ENCODE peak calls at places on chromosomes 16 and 17, in seven cellular contexts. G is fibroblast of the aortic adventitia; C is Peyer's patch; E is IMR-90; O is CD8-positive, alpha-beta T cell; I is bronchial epithelial cell; S is choroid plexus epithelial cell. R is an unnamed sample.

GRCh38 chr16:85652431-85653221 is 36.1 kb downstream of the GINS2 start:
- DNase-seq in G (peak; percentile 28), O (no peak), S (peak; percentile 40), I (peak; percentile 7), E (peak; percentile 38), C (peak; percentile 64), R (no peak)

GRCh38 chr16:13866073-13866472 is 53.9 kb upstream of the ERCC4 start:
- DNase-seq in O (no peak), S (peak; percentile 88), C (peak; percentile 69), E (peak; percentile 73), I (peak; percentile 67), G (peak; percentile 92), R (peak; percentile 78)

GRCh38 chr17:27471321-27472269 is 15.3 kb downstream of the KSR1 start:
- DNase-seq in E (peak; percentile 41), O (peak; percentile 52), C (peak; percentile 67), G (no peak), S (peak; percentile 42), I (peak; percentile 94), R (peak; percentile 96)

GRCh38 chr16:1812732-1813163 is 13.9 kb downstream of the HAGH start:
- DNase-seq in O (peak; percentile 65), S (peak; percentile 84), E (peak; percentile 85), I (peak; percentile 55), C (peak; percentile 80), G (peak; percentile 79), R (peak; percentile 47)

GRCh38 chr17:72136692-72137550 is 16.1 kb downstream of the SOX9 start:
- DNase-seq in G (peak; percentile 35), I (peak; percentile 98), E (peak; percentile 85), O (no peak), C (no peak), S (peak; percentile 62), R (peak; percentile 93)

GRCh38 chr17:50977487-50978159 is 111.5 kb upstream of the TOB1 start:
- DNase-seq in G (no peak), O (no peak), E (no peak), I (no peak), C (no peak), S (no peak), R (no peak)

GRCh38 chr16:74627506-74628220 is 20.7 kb upstream of the GLG1 start:
- DNase-seq in I (no peak), C (no peak), O (no peak), G (no peak), E (peak; percentile 28), S (peak; percentile 47), R (no peak)

GRCh38 chr16:4734730-4735575 is 616 bp downstream of the DNAAF8 start:
- DNase-seq in E (peak; percentile 70), I (peak; percentile 45), C (peak; percentile 97), O (peak; percentile 95), S (peak; percentile 85), G (peak; percentile 75), R (peak; percentile 72)

GRCh38 chr16:89374393-89374948 is 115.9 kb downstream of the ANKRD11 start:
- DNase-seq in G (no peak), O (no peak), C (no peak), S (peak; percentile 77), E (peak; percentile 55), I (no peak), R (no peak)

GRCh38 chr16:89373355-89374110 is 116.8 kb downstream of the ANKRD11 start:
- DNase-seq in C (no peak), E (peak; percentile 55), S (peak; percentile 98), I (no peak), O (no peak), G (peak; percentile 71), R (no peak)

GRCh38 chr16:89375686-89376085 is 114.7 kb downstream of the ANKRD11 start:
- DNase-seq in S (no peak), E (no peak), C (no peak), G (no peak), I (no peak), O (no peak), R (no peak)

GRCh38 chr16:89376812-89377445 is 113.4 kb downstream of the ANKRD11 start:
- DNase-seq in O (no peak), E (no peak), G (no peak), S (no peak), I (no peak), C (no peak), R (no peak)

GRCh38 chr16:89375021-89375420 is 115.3 kb downstream of the ANKRD11 start:
- DNase-seq in G (no peak), E (peak; percentile 87), C (peak; percentile 84), O (no peak), S (peak; percentile 58), I (no peak), R (no peak)
- TF ChIP-seq CTCF in G (no peak), E (no peak), C (no peak), O (no peak), S (no peak), I (no peak), R (no peak)

GRCh38 chr17:412211-413015 is 59.8 kb upstream of the RPH3AL start:
- DNase-seq in S (peak; percentile 77), E (peak; percentile 64), O (peak; percentile 77), G (peak; percentile 81), I (peak; percentile 39), C (peak; percentile 77), R (peak; percentile 66)

GRCh38 chr17:411416-412120 is 59.0 kb upstream of the RPH3AL start:
- DNase-seq in I (no peak), S (no peak), G (no peak), O (no peak), E (no peak), C (no peak), R (no peak)

GRCh38 chr17:409848-410673 is 57.5 kb upstream of the RPH3AL start:
- DNase-seq in S (peak; percentile 99), G (peak; percentile 99), E (peak; percentile 98), C (peak; percentile 100), I (peak; percentile 99), O (peak; percentile 100), R (peak; percentile 99)

GRCh38 chr17:409308-409847 is 56.8 kb upstream of the RPH3AL start:
- DNase-seq in O (no peak), G (no peak), C (no peak), I (no peak), S (no peak), E (no peak), R (no peak)

DNA sequence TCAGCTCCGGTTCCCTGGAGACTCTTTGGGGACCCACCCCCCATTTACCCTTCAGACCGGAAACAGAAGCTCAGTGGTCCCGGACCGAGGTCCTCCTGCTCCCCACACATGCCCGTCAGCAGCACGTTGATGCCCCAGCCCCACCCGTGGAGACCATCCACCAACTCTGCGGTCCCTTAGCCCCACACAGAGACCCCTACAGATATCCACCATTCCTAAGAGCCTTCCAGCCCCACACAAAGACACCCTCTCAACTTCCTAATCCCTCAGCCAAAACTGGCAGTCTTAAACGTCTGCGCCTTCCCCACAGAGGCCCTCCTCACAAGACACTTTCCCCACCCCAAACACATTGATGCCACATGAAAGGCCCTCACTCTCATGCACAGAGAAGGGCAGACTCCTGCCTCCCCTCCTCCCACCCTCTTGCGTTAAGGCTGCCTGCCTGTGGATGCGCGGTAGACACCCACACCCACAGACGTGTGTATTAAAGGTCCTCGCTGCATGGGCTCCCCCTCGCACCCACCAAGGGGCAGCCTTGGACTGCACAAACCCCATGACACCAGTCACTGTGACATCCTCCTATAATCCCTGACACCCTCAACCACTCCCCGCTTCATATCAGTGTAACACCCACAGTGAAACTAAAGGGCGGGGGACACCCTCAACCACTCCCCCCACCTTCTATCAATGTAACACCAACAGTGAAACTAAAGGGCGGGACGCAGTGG is 58.2 kb upstream of the RPH3AL start:
- DNase-seq in O (peak; percentile 70), G (peak; percentile 28), I (no peak), S (peak; percentile 19), E (peak; percentile 12), C (no peak), R (no peak)
- TF ChIP-seq CTCF in O (peak; percentile 57), G (no peak), I (no peak), S (no peak), E (peak; percentile 36), C (no peak), R (no peak)

DNA sequence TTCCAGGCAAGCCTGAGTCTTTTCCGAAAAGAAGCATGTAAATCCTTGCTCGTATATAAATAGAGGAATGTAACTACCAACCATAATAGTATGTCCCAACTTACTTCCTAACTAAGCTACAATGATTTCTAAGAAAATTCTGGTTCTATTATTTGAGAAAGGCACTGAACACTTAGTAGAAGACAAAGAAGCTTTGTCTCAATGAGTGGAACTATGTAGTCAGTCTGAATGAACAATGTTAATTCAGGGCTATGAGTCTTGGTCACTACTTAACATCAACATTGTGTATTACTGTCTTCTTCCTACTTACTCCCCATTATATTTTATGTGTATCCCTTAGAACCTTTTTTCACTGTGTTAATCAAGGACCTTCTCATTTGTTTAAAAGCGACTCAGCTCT is 206.0 kb downstream of the CYB561 start:
- DNase-seq in E (no peak), I (no peak), S (no peak), C (no peak), O (no peak), G (no peak), R (no peak)
- TF ChIP-seq CTCF in E (no peak), I (no peak), S (no peak), C (no peak), O (no peak), G (no peak), R (no peak)

GRCh38 chr17:7483238-7484066 is 714 bp upstream of the POLR2A start:
- DNase-seq in C (peak; percentile 97), I (peak; percentile 75), G (peak; percentile 95), S (peak; percentile 96), E (peak; percentile 93), O (peak; percentile 98), R (peak; percentile 91)

GRCh38 chr17:7490144-7490543 is 6.0 kb downstream of the POLR2A start:
- DNase-seq in O (no peak), C (no peak), G (no peak), S (no peak), I (no peak), E (no peak), R (no peak)

GRCh38 chr17:7486181-7486580 is 2.0 kb downstream of the POLR2A start:
- DNase-seq in E (peak; percentile 50), C (no peak), O (no peak), G (peak; percentile 49), S (peak; percentile 47), I (no peak), R (no peak)

GRCh38 chr17:7484067-7484963 is at the start of gene POLR2A:
- DNase-seq in E (peak; percentile 98), O (peak; percentile 99), C (peak; percentile 99), G (peak; percentile 99), S (peak; percentile 99), I (peak; percentile 93), R (peak; percentile 98)

GRCh38 chr17:7484964-7485377 is 805 bp downstream of the POLR2A start:
- DNase-seq in I (no peak), C (no peak), O (no peak), S (no peak), G (no peak), E (no peak), R (no peak)
- TF ChIP-seq CTCF in I (no peak), C (no peak), O (no peak), S (no peak), G (peak; percentile 23), E (no peak), R (no peak)

GRCh38 chr17:48767263-48767774 is 38.8 kb upstream of the HOXB13 start:
- DNase-seq in I (no peak), E (no peak), C (no peak), G (no peak), O (no peak), S (no peak), R (no peak)
- TF ChIP-seq CTCF in I (no peak), E (no peak), C (no peak), G (no peak), O (no peak), S (no peak), R (no peak)

R was measured in MCF 10A.